ENCODE peak calls at places on chromosomes 16 and 17, in seven cellular contexts. E, N, G, X, H, D and K are unnamed samples.

GRCh38 chr17:59869941-59870218 is 22.9 kb downstream of the TUBD1 start:
- DNase-seq in N (no peak), X (no peak), G (no peak), D (no peak), H (no peak), E (no peak), K (no peak)

GRCh38 chr16:83158320-83158957 is 531.7 kb downstream of the CDH13 start:
- DNase-seq in H (no peak), D (no peak), N (no peak), G (no peak), E (no peak), X (no peak), K (no peak)

GRCh38 chr16:85479972-85480726 is 133.0 kb upstream of the GSE1 start:
- DNase-seq in E (no peak), N (no peak), H (no peak), G (peak; percentile 28), X (no peak), D (no peak), K (no peak)

GRCh38 chr16:15732416-15732815 is 82.4 kb downstream of the NDE1 start:
- DNase-seq in N (no peak), D (no peak), X (no peak), H (no peak), E (no peak), G (no peak), K (no peak)

GRCh38 chr16:76943936-76944335 is 247.1 kb upstream of the MON1B start:
- DNase-seq in N (no peak), G (no peak), H (no peak), E (no peak), X (no peak), D (no peak), K (no peak)

GRCh38 chr17:77498056-77498785 is 357.5 kb downstream of the SEC14L1 start:
- DNase-seq in H (no peak), D (no peak), X (no peak), N (no peak), G (no peak), E (no peak), K (no peak)

GRCh38 chr16:77977336-77977735 is 45.0 kb upstream of the CLEC3A start:
- DNase-seq in E (no peak), N (no peak), H (no peak), G (no peak), D (no peak), X (no peak), K (no peak)

GRCh38 chr17:28738680-28739384 is 5.0 kb upstream of the TRAF4 start:
- DNase-seq in D (no peak), X (no peak), N (no peak), H (no peak), E (no peak), G (no peak), K (no peak)

GRCh38 chr17:44024271-44024663 is 9.5 kb upstream of the TMEM101 start:
- DNase-seq in N (no peak), X (no peak), D (no peak), H (no peak), E (no peak), G (no peak), K (no peak)

GRCh38 chr17:29617481-29618271 is 5.0 kb downstream of the CORO6 start:
- DNase-seq in D (peak; percentile 83), N (peak; percentile 63), E (peak; percentile 84), X (no peak), H (peak; percentile 91), G (peak; percentile 64), K (no peak)

GRCh38 chr16:88694221-88695087 is 8.1 kb upstream of the SNAI3 start:
- DNase-seq in E (no peak), D (no peak), X (no peak), G (no peak), N (no peak), H (no peak), K (no peak)

GRCh38 chr17:12789075-12789975 is at the start of gene ARHGAP44:
- DNase-seq in G (peak; percentile 58), D (peak; percentile 74), E (peak; percentile 38), H (peak; percentile 76), X (peak; percentile 14), N (peak; percentile 40), K (peak; percentile 14)

GRCh38 chr16:61926766-61927165 is 109.5 kb downstream of the CDH8 start:
- DNase-seq in D (no peak), G (no peak), X (no peak), H (no peak), N (peak; percentile 65), E (no peak), K (no peak)

GRCh38 chr17:27521281-27522027 is 65.2 kb downstream of the KSR1 start:
- DNase-seq in X (no peak), G (no peak), D (no peak), H (no peak), E (no peak), N (no peak), K (no peak)

GRCh38 chr16:79795556-79795955 is 195.0 kb upstream of the MAF start:
- DNase-seq in D (no peak), N (no peak), E (no peak), G (no peak), X (no peak), H (no peak), K (no peak)

GRCh38 chr16:55735120-55735781 is 79.5 kb downstream of the SLC6A2 start:
- DNase-seq in N (no peak), G (no peak), X (no peak), D (no peak), E (no peak), H (no peak), K (no peak)

GRCh38 chr17:51057534-51057933 is 63.1 kb downstream of the SPAG9 start:
- DNase-seq in D (no peak), X (no peak), H (no peak), E (no peak), N (no peak), G (no peak), K (no peak)

GRCh38 chr17:42342242-42343008 is 45.8 kb downstream of the STAT3 start:
- DNase-seq in D (no peak), N (peak; percentile 35), E (no peak), G (no peak), H (no peak), X (no peak), K (no peak)

GRCh38 chr17:67058036-67058435 is 13.7 kb downstream of the CACNG1 start:
- DNase-seq in N (no peak), H (no peak), D (no peak), G (no peak), X (no peak), E (no peak), K (no peak)

GRCh38 chr16:83994087-83994486 is 26.0 kb downstream of the NECAB2 start:
- DNase-seq in G (no peak), X (peak; percentile 8), H (no peak), E (no peak), N (peak; percentile 85), D (no peak), K (no peak)

GRCh38 chr16:15509051-15509592 is 74.7 kb downstream of the BMERB1 start:
- DNase-seq in G (no peak), X (no peak), D (no peak), H (no peak), N (peak; percentile 84), E (peak; percentile 29), K (no peak)

GRCh38 chr17:74639704-74640142 is 16.2 kb upstream of the CD300E start:
- DNase-seq in H (no peak), E (no peak), N (no peak), D (no peak), X (no peak), G (no peak), K (no peak)

GRCh38 chr16:4293822-4294457 is 21.1 kb upstream of the TFAP4 start:
- DNase-seq in G (peak; percentile 64), N (peak; percentile 76), X (no peak), E (no peak), H (no peak), D (peak; percentile 56), K (no peak)

GRCh38 chr16:58421029-58421428 is 28.8 kb downstream of the GINS3 start:
- DNase-seq in N (no peak), G (no peak), D (no peak), E (no peak), X (no peak), H (no peak), K (no peak)

GRCh38 chr17:74274060-74274702 is at the start of gene DNAI2:
- DNase-seq in X (no peak), H (peak; percentile 38), E (peak; percentile 49), D (no peak), N (no peak), G (no peak), K (no peak)

GRCh38 chr16:73053379-73054130 is 5.6 kb upstream of the ZFHX3 start:
- DNase-seq in D (no peak), H (no peak), G (no peak), X (no peak), N (peak; percentile 73), E (no peak), K (peak; percentile 74)

GRCh38 chr17:72514888-72515287 is 394.1 kb downstream of the SOX9 start:
- DNase-seq in H (no peak), D (peak; percentile 45), G (no peak), N (peak; percentile 78), E (no peak), X (peak; percentile 11), K (no peak)

GRCh38 chr17:8803531-8804416 is 4.6 kb upstream of the MFSD6L start:
- DNase-seq in G (no peak), H (no peak), X (no peak), N (no peak), E (no peak), D (no peak), K (no peak)
- TF ChIP-seq CTCF in G (no peak), H (no peak), X (no peak), N (no peak), E (peak; percentile 23), D (no peak), K (no peak)

DNA sequence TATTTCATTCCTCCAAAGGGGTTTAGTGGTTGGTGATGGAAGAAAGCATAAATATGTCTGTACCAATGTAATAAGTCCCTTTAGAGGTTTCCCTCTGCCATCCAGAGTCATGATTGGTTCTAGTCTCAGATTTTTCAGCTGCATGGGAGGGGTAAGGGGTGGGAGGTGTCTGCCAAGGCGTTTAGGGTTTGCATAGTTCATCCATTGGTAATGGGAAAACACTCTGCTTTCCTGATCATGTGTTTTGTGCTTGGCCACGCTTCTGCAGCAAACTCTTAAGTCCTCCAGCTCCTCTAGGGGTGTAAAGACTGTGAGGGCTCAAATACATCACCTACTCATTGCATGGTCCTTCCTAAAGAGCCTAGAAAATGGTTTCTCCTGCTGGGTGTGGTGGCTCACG is 29.8 kb downstream of the LIG3 start:
- DNase-seq in H (no peak), G (no peak), E (no peak), N (no peak), D (no peak), X (no peak), K (no peak)
- H3K4me3 ChIP-seq in H (no peak overlapping the region), G (no peak overlapping the region), E (no peak overlapping the region), N (no peak overlapping the region), D (no peak overlapping the region), X (no peak overlapping the region), K (no peak overlapping the region)

GRCh38 chr17:54009502-54009901 is 186.8 kb downstream of the KIF2B start:
- DNase-seq in H (no peak), E (no peak), D (no peak), G (no peak), X (no peak), N (no peak), K (no peak)

GRCh38 chr17:54013117-54013516 is 190.4 kb downstream of the KIF2B start:
- DNase-seq in X (no peak), G (no peak), N (no peak), D (no peak), E (no peak), H (no peak), K (no peak)

GRCh38 chr17:54007855-54008254 is 185.1 kb downstream of the KIF2B start:
- DNase-seq in G (no peak), X (no peak), N (no peak), E (no peak), H (no peak), D (no peak), K (no peak)
- TF ChIP-seq CTCF in G (no peak), X (no peak), N (no peak), E (no peak), H (no peak), D (no peak), K (no peak)

GRCh38 chr17:55442953-55443683 is 21.5 kb upstream of the MMD start:
- DNase-seq in X (no peak), G (no peak), D (no peak), E (no peak), H (no peak), N (no peak), K (no peak)
- H3K4me3 ChIP-seq in X (no peak overlapping the region), G (no peak overlapping the region), D (no peak overlapping the region), E (no peak overlapping the region), H (no peak overlapping the region), N (no peak overlapping the region), K (no peak overlapping the region)